ENCODE peak calls at places on chromosome 16, in four cellular contexts. W is K562, V is HL-60, Y is GM12878. U is an unnamed sample.

GRCh38 chr16:89697161-89697615 is 4.3 kb downstream of the SPATA2L start:
- DNase-seq in Y (no peak), W (peak; percentile 14), V (no peak), U (no peak)

GRCh38 chr16:50838165-50838564 is 96.3 kb downstream of the CYLD start:
- DNase-seq in Y (no peak), V (no peak), W (no peak), U (no peak)

GRCh38 chr16:50301626-50302471 is 35.5 kb downstream of the ADCY7 start:
- DNase-seq in V (no peak), Y (no peak), W (no peak), U (no peak)

GRCh38 chr16:23394141-23394540 is 58.8 kb downstream of the COG7 start:
- DNase-seq in V (no peak), W (no peak), Y (no peak), U (no peak)

GRCh38 chr16:26433807-26434206 is 632.9 kb upstream of the C16orf82 start:
- DNase-seq in Y (no peak), W (no peak), V (no peak), U (no peak)

GRCh38 chr16:61128545-61129323 is 907.5 kb downstream of the CDH8 start:
- DNase-seq in V (no peak), Y (no peak), W (no peak), U (no peak)

GRCh38 chr16:13403326-13403725 is 501.9 kb downstream of the SHISA9 start:
- DNase-seq in Y (no peak), W (no peak), V (no peak), U (no peak)

GRCh38 chr16:88973007-88973410 is 4.0 kb downstream of the CBFA2T3 start:
- DNase-seq in V (no peak), Y (no peak), W (peak; percentile 86), U (no peak)

GRCh38 chr16:84278968-84279367 is 15.7 kb upstream of the WFDC1 start:
- DNase-seq in V (no peak), W (no peak), Y (no peak), U (no peak)

GRCh38 chr16:87602005-87602790 is at the start of gene JPH3:
- DNase-seq in Y (no peak), W (peak; percentile 71), V (no peak), U (no peak)

GRCh38 chr16:85529489-85530369 is 83.4 kb upstream of the GSE1 start:
- DNase-seq in W (no peak), Y (no peak), V (no peak), U (no peak)
- TF ChIP-seq SPI1 in W (no peak), Y (no peak), V (no peak), U (no peak)

GRCh38 chr16:11706180-11706742 is 36.4 kb downstream of the TXNDC11 start:
- DNase-seq in W (peak; percentile 42), Y (no peak), V (no peak), U (no peak)
- TF ChIP-seq SPI1 in W (no peak), Y (no peak), V (no peak), U (no peak)

DNA sequence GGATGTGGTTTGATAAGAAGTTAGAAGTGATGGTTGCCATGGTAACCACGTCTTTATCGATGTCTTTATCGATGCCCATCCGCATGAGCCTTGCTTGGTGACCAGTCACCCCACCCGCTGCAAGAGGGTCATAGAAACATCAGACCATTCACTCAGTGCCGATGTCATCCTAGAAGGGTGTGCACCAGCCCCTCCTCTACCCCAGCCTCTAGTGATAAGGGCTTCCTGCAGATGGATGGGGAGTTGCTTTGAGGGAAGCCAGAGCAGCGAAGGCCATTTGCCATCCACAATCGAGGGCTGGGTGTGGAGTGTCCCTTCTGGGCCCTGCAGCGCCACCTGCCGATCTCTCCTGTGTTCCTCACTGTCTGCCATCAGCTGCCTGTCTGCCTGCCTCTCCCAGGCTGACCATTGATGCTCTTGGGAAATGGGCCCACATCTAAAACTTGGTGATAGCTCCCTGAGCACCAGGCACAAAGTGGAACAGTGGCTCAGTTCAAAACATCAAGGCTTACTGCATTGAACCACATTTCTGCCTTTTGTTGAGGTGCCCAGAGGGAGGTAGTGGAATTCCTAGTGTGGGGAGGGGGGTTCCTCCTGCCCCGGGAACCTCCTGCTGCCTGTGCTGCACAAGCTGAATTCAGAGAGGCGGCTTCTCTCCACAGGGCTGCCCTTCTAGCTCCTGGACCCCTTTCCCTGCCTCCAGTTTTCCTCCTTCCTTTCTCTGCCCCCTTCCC is 8.9 kb downstream of the CALB2 start:
- DNase-seq in Y (peak; percentile 2), W (peak; percentile 75), V (peak; percentile 48), U (peak; percentile 53)
- TF ChIP-seq SPI1 in Y (no peak), W (no peak), V (no peak), U (no peak)

GRCh38 chr16:11682655-11683096 is 14.4 kb downstream of the SNN start:
- DNase-seq in W (no peak), Y (no peak), V (no peak), U (no peak)
- TF ChIP-seq SPI1 in W (no peak), Y (no peak), V (no peak), U (no peak)

GRCh38 chr16:67104845-67105244 is 4.9 kb upstream of the PHAF1 start:
- DNase-seq in W (no peak), Y (no peak), V (peak; percentile 14), U (no peak)
- TF ChIP-seq SPI1 in W (no peak), Y (no peak), V (no peak), U (peak; percentile 44)

GRCh38 chr16:67967183-67967955 is 1.1 kb downstream of the SLC12A4 start:
- DNase-seq in V (no peak), Y (no peak), W (no peak), U (no peak)
- TF ChIP-seq SPI1 in V (no peak), Y (no peak), W (no peak), U (no peak)

U was measured in GM12891.